ENCODE peak calls at places on chromosome 14, in eight cellular contexts. L, I, M, W, Y, F, U and B are unnamed samples.
A peak's percentile ranks its signal among the peaks of the same experiment; 100 is the strongest.

GRCh38 chr14:76294876-76295275 is 81.1 kb upstream of the ESRRB start:
- DNase-seq in Y (no peak), U (no peak), I (no peak), L (no peak), W (no peak), M (no peak), F (no peak), B (no peak)

GRCh38 chr14:103530390-103530789 is 1.4 kb downstream of the TRMT61A start:
- DNase-seq in F (no peak), W (no peak), M (no peak), I (no peak), L (no peak), U (no peak), Y (no peak), B (no peak)

GRCh38 chr14:68807148-68807600 is 14.3 kb upstream of the ZFP36L1 start:
- DNase-seq in L (no peak), Y (peak; percentile 74), U (no peak), I (peak; percentile 89), M (peak; percentile 88), W (peak; percentile 60), F (peak; percentile 45), B (peak; percentile 56)

GRCh38 chr14:25833341-25834121 is 764.3 kb downstream of the NOVA1 start:
- DNase-seq in F (no peak), Y (peak; percentile 20), L (no peak), W (peak; percentile 72), M (peak; percentile 80), U (no peak), I (no peak), B (peak; percentile 36)

GRCh38 chr14:51513281-51513680 is 138.4 kb upstream of the FRMD6 start:
- DNase-seq in M (no peak), W (no peak), U (no peak), L (peak; percentile 32), Y (no peak), I (peak; percentile 70), F (no peak), B (no peak)

GRCh38 chr14:75279153-75279738 is 618 bp downstream of the FOS start:
- DNase-seq in I (peak; percentile 70), W (peak; percentile 57), F (peak; percentile 80), Y (peak; percentile 90), L (peak; percentile 49), U (peak; percentile 42), M (peak; percentile 83), B (no peak)

GRCh38 chr14:58107947-58108552 is 44.0 kb downstream of the ARMH4 start:
- DNase-seq in W (peak; percentile 72), L (peak; percentile 50), F (no peak), M (peak; percentile 89), Y (no peak), I (peak; percentile 74), U (peak; percentile 32), B (peak; percentile 64)

GRCh38 chr14:79091381-79091963 is 921.3 kb downstream of the NRXN3 start:
- DNase-seq in Y (no peak), U (no peak), W (no peak), L (no peak), M (peak; percentile 4), I (no peak), F (no peak), B (no peak)

GRCh38 chr14:58082011-58082410 is 70.0 kb downstream of the ARMH4 start:
- DNase-seq in L (peak; percentile 48), I (no peak), M (peak; percentile 43), Y (no peak), F (no peak), U (peak; percentile 52), W (no peak), B (peak; percentile 52)

GRCh38 chr14:62053188-62053587 is 291.0 kb downstream of the SNAPC1 start:
- DNase-seq in L (no peak), M (no peak), F (no peak), I (peak; percentile 24), U (no peak), W (no peak), Y (no peak), B (no peak)

GRCh38 chr14:88463318-88463717 is 77.9 kb downstream of the SPATA7 start:
- DNase-seq in L (peak; percentile 21), F (no peak), U (no peak), M (peak; percentile 58), Y (no peak), I (no peak), W (peak; percentile 27), B (peak; percentile 22)

GRCh38 chr14:100067481-100067880 is 2.3 kb downstream of the EVL start:
- DNase-seq in W (no peak), L (no peak), M (no peak), I (no peak), Y (no peak), F (no peak), U (no peak), B (no peak)

GRCh38 chr14:101082036-101082435 is 178.5 kb upstream of the RTL1 start:
- DNase-seq in I (no peak), L (no peak), U (no peak), F (no peak), Y (no peak), M (no peak), W (no peak), B (no peak)

GRCh38 chr14:99784508-99784907 is 8.7 kb upstream of the EML1 start:
- DNase-seq in U (no peak), M (no peak), Y (no peak), L (no peak), F (no peak), I (no peak), W (peak; percentile 79), B (no peak)

GRCh38 chr14:78157855-78158436 is 12.2 kb upstream of the NRXN3 start:
- DNase-seq in L (no peak), W (peak; percentile 73), F (no peak), M (peak; percentile 38), Y (no peak), U (no peak), I (no peak), B (peak; percentile 31)

GRCh38 chr14:61750708-61751474 is 11.3 kb upstream of the SNAPC1 start:
- DNase-seq in M (peak; percentile 83), L (peak; percentile 54), Y (peak; percentile 91), F (peak; percentile 92), U (peak; percentile 90), I (peak; percentile 85), W (peak; percentile 15), B (peak; percentile 88)

GRCh38 chr14:79018846-79019245 is 848.7 kb downstream of the NRXN3 start:
- DNase-seq in F (no peak), M (peak; percentile 65), W (no peak), L (peak; percentile 57), U (peak; percentile 47), Y (no peak), I (peak; percentile 24), B (peak; percentile 80)

GRCh38 chr14:23362200-23362599 is 2.8 kb downstream of the EFS start:
- DNase-seq in W (no peak), U (no peak), Y (no peak), I (peak; percentile 26), L (no peak), M (peak; percentile 41), F (no peak), B (no peak)
- TF ChIP-seq CTCF in W (peak; percentile 10), U (peak; percentile 23), Y (no peak), I (peak; percentile 51), L (peak; percentile 61), M (peak; percentile 53), F (peak; percentile 15), B (no peak)

DNA sequence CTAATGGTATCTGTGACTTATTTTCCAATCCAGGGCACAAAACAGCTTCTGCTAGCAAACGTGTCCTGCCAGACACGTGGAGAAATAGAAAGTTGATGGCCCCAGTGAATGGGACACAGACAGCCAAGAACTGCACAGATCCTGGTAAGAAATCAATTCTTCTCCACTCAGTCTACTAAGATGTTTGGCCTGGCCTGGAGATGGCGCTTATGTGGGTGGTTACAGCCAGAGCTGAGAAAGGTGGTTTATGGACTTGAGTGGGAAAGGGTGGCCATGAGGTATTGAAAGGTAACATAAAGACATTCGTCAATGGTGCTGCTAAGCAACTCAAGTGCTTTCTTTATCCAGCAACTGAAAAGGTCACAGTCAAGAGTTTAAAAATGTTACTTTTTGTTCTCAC is 2.9 kb downstream of the SLC24A4 start:
- DNase-seq in W (no peak), I (no peak), Y (no peak), F (no peak), M (peak; percentile 20), L (no peak), U (no peak), B (no peak)
- TF ChIP-seq CTCF in W (no peak), I (peak; percentile 8), Y (no peak), F (no peak), M (peak; percentile 32), L (peak; percentile 17), U (no peak), B (peak; percentile 4)

GRCh38 chr14:23648764-23649460 is 12.7 kb downstream of the DHRS2 start:
- DNase-seq in M (no peak), W (no peak), Y (no peak), U (no peak), I (no peak), L (no peak), F (no peak), B (no peak)

GRCh38 chr14:23647619-23648018 is 11.5 kb downstream of the DHRS2 start:
- DNase-seq in M (no peak), U (no peak), L (no peak), F (no peak), I (no peak), Y (no peak), W (no peak), B (no peak)

GRCh38 chr14:23646648-23647549 is 10.7 kb downstream of the DHRS2 start:
- DNase-seq in W (no peak), Y (no peak), M (no peak), I (peak; percentile 8), F (no peak), L (no peak), U (peak; percentile 54), B (no peak)

GRCh38 chr14:23653046-23653445 is 16.9 kb downstream of the DHRS2 start:
- DNase-seq in L (no peak), U (no peak), F (no peak), M (no peak), Y (no peak), W (no peak), I (peak; percentile 22), B (no peak)

GRCh38 chr14:23650506-23650905 is 14.3 kb downstream of the DHRS2 start:
- DNase-seq in U (no peak), F (no peak), I (no peak), Y (no peak), W (no peak), L (no peak), M (no peak), B (no peak)
- TF ChIP-seq CTCF in U (no peak), F (no peak), I (no peak), Y (no peak), W (no peak), L (no peak), M (no peak), B (no peak)

GRCh38 chr14:64412237-64412636 is 24.1 kb downstream of the MTHFD1 start:
- DNase-seq in M (no peak), F (no peak), I (no peak), U (no peak), L (no peak), W (no peak), Y (no peak), B (no peak)
- TF ChIP-seq CTCF in M (no peak), F (no peak), I (no peak), U (no peak), L (no peak), W (no peak), Y (no peak), B (no peak)

DNA sequence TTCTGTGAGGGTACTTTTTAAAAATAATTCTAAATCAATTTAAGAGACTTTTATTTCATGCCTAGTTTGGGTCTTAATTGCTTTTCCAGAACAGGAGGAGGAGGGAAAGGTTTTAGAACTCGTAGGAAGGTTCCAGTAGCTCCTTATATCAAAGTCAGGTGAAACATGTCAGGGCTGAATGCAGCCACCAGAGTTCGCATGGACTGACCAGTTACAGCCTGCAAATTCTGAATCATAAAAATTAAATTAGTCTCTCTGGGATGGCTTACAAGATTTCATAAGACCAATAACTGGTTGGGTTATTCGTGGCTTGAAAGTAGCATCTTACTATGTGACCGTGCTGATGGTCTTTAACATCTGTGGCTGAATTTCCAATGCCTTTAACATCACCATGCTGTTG is 410 bp downstream of the BDKRB1 start:
- DNase-seq in Y (no peak), F (no peak), U (peak; percentile 79), W (no peak), L (peak; percentile 72), I (peak; percentile 70), M (no peak), B (peak; percentile 89)
- TF ChIP-seq CTCF in Y (no peak), F (no peak), U (peak; percentile 62), W (peak; percentile 2), L (peak; percentile 69), I (peak; percentile 51), M (no peak), B (peak; percentile 35)